ENCODE peak calls at places on chromosome 7, in six cellular contexts. L is GM23338; P is CD8-positive, alpha-beta memory T cell; M is cardiac muscle cell; B is suprapubic skin; V is A549. O is an unnamed sample.

GRCh38 chr7:155490697-155491628 is 33.0 kb downstream of the EN2 start:
- DNase-seq in B (no peak), L (peak), V (no peak), P (peak), M (peak), O (no peak)

GRCh38 chr7:4729266-4729665 is 46.2 kb upstream of the AP5Z1 start:
- DNase-seq in P (no peak), B (no peak), L (no peak), M (no peak), V (no peak), O (no peak)

GRCh38 chr7:46583606-46584005 is 662.5 kb upstream of the IGFBP3 start:
- DNase-seq in V (no peak), M (no peak), B (no peak), L (no peak), P (no peak), O (no peak)

GRCh38 chr7:152152267-152152666 is 126.8 kb downstream of the GALNT11 start:
- DNase-seq in M (no peak), V (no peak), P (no peak), L (no peak), B (no peak), O (no peak)

GRCh38 chr7:110090113-110090820 is 1000.7 kb upstream of the LRRN3 start:
- DNase-seq in M (peak), L (peak), V (no peak), B (no peak), P (no peak), O (peak)

GRCh38 chr7:106927541-106927940 is 62.5 kb downstream of the PIK3CG start:
- DNase-seq in V (no peak), L (no peak), M (no peak), B (no peak), P (no peak), O (no peak)

GRCh38 chr7:44727346-44728262 is 21.0 kb upstream of the ZMIZ2 start:
- DNase-seq in P (no peak), L (no peak), M (peak), V (no peak), B (no peak), O (peak)

GRCh38 chr7:7732566-7733290 is 14.3 kb upstream of the RPA3 start:
- DNase-seq in M (peak), L (no peak), P (no peak), V (no peak), B (no peak), O (peak)

GRCh38 chr7:52355059-52355458 is 680.4 kb upstream of the POM121L12 start:
- DNase-seq in L (peak), M (no peak), V (no peak), P (no peak), B (no peak), O (no peak)

GRCh38 chr7:103918928-103919868 is 70.3 kb downstream of the RELN start:
- DNase-seq in P (no peak), M (no peak), L (no peak), B (no peak), V (no peak), O (no peak)

GRCh38 chr7:103912906-103913610 is 76.4 kb downstream of the RELN start:
- DNase-seq in M (no peak), P (no peak), V (no peak), B (no peak), L (no peak), O (no peak)

GRCh38 chr7:103915958-103916357 is 73.5 kb downstream of the RELN start:
- DNase-seq in L (no peak), B (no peak), V (no peak), P (no peak), M (no peak), O (peak)

GRCh38 chr7:103914147-103914899 is 75.1 kb downstream of the RELN start:
- DNase-seq in P (no peak), B (no peak), M (no peak), L (no peak), V (no peak), O (peak)
- H3K4me3 ChIP-seq in P (no peak), B (no peak), M (no peak), L (no peak), V (no peak), O (no peak)

GRCh38 chr7:39697481-39697880 is 74.1 kb downstream of the RALA start:
- DNase-seq in V (no peak), B (no peak), L (no peak), P (no peak), M (no peak), O (no peak)

GRCh38 chr7:39700165-39700564 is 76.8 kb downstream of the RALA start:
- DNase-seq in V (no peak), M (no peak), L (no peak), B (no peak), P (no peak), O (no peak)

GRCh38 chr7:39703143-39703542 is 79.8 kb downstream of the RALA start:
- DNase-seq in P (no peak), L (peak), V (peak), B (no peak), M (peak), O (peak)

GRCh38 chr7:39702133-39702532 is 78.8 kb downstream of the RALA start:
- DNase-seq in P (no peak), B (no peak), V (no peak), L (no peak), M (no peak), O (no peak)

GRCh38 chr7:39700932-39701331 is 77.6 kb downstream of the RALA start:
- DNase-seq in L (no peak), V (no peak), B (no peak), P (no peak), M (no peak), O (no peak)
- H3K27ac ChIP-seq in L (no peak), V (no peak), B (no peak), P (no peak), M (no peak), O (no peak)

GRCh38 chr7:111238891-111239290 is 148.0 kb downstream of the LRRN3 start:
- DNase-seq in M (peak), L (no peak), B (no peak), V (no peak), P (no peak), O (no peak)
- H3K4me3 ChIP-seq in M (no peak), L (no peak), B (no peak), V (no peak), P (no peak), O (no peak)

DNA sequence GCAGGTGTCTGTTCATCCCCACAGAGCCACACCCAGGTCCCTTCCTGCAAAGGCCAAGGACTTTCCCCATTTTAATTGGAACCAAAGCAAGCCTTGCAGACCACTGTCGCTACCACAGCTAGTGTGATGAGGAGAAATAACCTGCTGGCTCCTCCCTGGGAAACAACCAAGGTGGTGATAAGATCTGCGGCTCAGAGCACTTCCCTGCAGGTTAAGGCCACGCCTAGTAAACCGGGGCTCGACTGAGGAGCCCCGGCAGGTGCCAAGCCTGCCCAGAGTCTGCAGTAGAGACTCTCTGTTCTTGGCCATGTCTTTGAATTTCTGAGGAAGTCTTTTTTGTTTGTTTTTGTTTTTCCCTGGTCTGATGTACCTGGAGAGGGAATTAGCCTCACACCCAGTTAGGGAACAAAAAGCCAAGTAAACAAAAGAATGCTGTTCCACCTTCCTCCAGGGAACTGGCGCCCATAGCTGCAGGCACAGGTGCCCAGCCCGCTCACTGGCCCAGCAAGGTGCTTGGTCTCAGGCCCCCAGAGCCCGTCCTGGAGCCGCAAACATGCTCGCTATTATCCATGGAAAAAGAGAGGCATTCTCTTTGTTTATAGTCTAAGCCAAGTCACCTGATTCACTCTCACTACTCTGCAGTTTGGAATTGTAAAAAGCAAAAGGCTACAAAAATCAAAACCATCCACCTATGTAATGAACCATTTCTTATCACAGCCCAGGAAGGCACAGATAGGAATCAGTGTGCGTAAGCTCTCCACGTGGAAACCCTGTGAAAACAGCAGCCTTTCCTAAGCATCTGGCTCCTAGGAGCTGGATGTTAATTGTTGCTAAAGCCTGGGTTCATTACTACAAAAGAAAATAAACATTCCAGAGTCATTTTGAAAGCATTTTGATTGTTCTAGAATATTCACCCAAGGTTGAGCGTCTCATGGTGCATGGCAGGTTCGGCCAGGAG is 2.7 kb downstream of the GPR146 start:
- DNase-seq in B (no peak), P (peak), V (no peak), L (no peak), M (no peak), O (no peak)
- H3K27ac ChIP-seq in B (peak), P (no peak), V (no peak), L (no peak), M (no peak), O (no peak)

GRCh38 chr7:135801877-135802276 is 53.3 kb upstream of the FAM180A start:
- DNase-seq in B (no peak), P (no peak), M (no peak), V (no peak), L (no peak), O (no peak)

GRCh38 chr7:135800560-135800959 is 51.9 kb upstream of the FAM180A start:
- DNase-seq in B (no peak), M (peak), P (no peak), V (no peak), L (peak), O (peak)

GRCh38 chr7:135799881-135800280 is 51.3 kb upstream of the FAM180A start:
- DNase-seq in L (peak), V (no peak), B (no peak), M (no peak), P (no peak), O (no peak)

GRCh38 chr7:135802697-135803096 is 54.1 kb upstream of the FAM180A start:
- DNase-seq in V (no peak), P (no peak), B (no peak), L (no peak), M (peak), O (no peak)

GRCh38 chr7:135801045-135801693 is 52.6 kb upstream of the FAM180A start:
- DNase-seq in L (peak), V (peak), P (peak), M (peak), B (no peak), O (peak)
- H3K4me3 ChIP-seq in L (peak), V (no peak), P (no peak), M (no peak), B (no peak), O (no peak)

GRCh38 chr7:50156163-50156562 is 63.1 kb upstream of the ZPBP start:
- DNase-seq in P (no peak), L (no peak), V (no peak), M (no peak), B (no peak), O (no peak)
- H3K27ac ChIP-seq in P (no peak), L (no peak), V (no peak), M (no peak), B (no peak), O (no peak)

DNA sequence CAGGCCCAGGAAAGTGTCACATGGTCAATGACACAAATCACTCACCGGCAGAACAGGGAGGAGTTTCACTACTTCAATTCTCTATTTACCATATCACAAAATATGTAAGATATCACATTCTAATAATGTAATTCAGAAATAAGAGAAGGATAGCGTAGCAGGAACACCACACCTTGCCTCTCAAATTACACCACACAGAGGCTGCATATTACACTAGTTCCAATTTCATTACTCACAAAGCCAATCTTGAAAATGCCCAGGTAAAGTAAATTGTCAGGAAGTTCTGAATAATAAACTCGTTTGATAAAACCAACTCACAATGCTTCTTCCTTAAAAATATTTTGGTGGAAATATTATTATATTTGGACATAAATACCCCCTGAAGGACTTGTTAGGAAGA is 169.1 kb downstream of the CTTNBP2 start:
- DNase-seq in L (no peak), P (no peak), B (no peak), V (no peak), M (no peak), O (no peak)
- H3K4me3 ChIP-seq in L (no peak), P (no peak), B (no peak), V (no peak), M (no peak), O (no peak)

GRCh38 chr7:31521336-31522010 is 7.6 kb downstream of the ITPRID1 start:
- DNase-seq in V (no peak), B (no peak), M (no peak), P (no peak), L (no peak), O (no peak)
- H3K27ac ChIP-seq in V (no peak), B (no peak), M (no peak), P (no peak), L (no peak), O (no peak)

O was measured in brain microvascular endothelial cell.